ENCODE peak calls at places on chromosomes 16 and 17, in four cellular contexts. B is PC-3, T is HCT116, K is HepG2. L is an unnamed sample. For H3K27me3, the result is how much of the 10 kb centered on the place peaks cover.

GRCh38 chr16:12763517-12763916 is 40.2 kb downstream of the CPPED1 start:
- DNase-seq in B (no peak), K (peak), T (no peak), L (peak)

GRCh38 chr17:59684967-59685366 is 22.3 kb downstream of the PTRH2 start:
- DNase-seq in B (no peak), T (no peak), K (no peak), L (no peak)

GRCh38 chr17:9239821-9240658 is 218.7 kb downstream of the NTN1 start:
- DNase-seq in K (no peak), T (peak), B (peak), L (peak)

GRCh38 chr16:84043486-84044107 is 1.0 kb upstream of the SLC38A8 start:
- DNase-seq in K (peak), T (no peak), B (no peak), L (no peak)

GRCh38 chr16:4515611-4516233 is 22.9 kb downstream of the CDIP1 start:
- DNase-seq in B (no peak), K (no peak), T (no peak), L (no peak)

GRCh38 chr16:83552930-83553329 is 254.8 kb upstream of the HSBP1 start:
- DNase-seq in K (no peak), T (no peak), B (no peak), L (no peak)

GRCh38 chr16:57277586-57277985 is 6.9 kb downstream of the PLLP start:
- DNase-seq in T (peak), K (no peak), B (peak), L (peak)

GRCh38 chr16:30927789-30928378 is 4.5 kb downstream of the FBXL19 start:
- DNase-seq in K (peak), B (peak), T (peak), L (peak)

GRCh38 chr17:55709984-55710383 is 12.7 kb downstream of the TMEM100 start:
- DNase-seq in K (no peak), B (no peak), T (no peak), L (no peak)

GRCh38 chr17:1961187-1961586 is 63.9 kb downstream of the RTN4RL1 start:
- DNase-seq in B (no peak), T (no peak), K (no peak), L (no peak)

GRCh38 chr16:66741131-66741900 is 10.1 kb downstream of the DYNC1LI2 start:
- DNase-seq in T (peak), K (peak), B (peak), L (peak)

GRCh38 chr17:19551148-19551547 is 17.5 kb downstream of the SLC47A1 start:
- DNase-seq in K (peak), T (no peak), B (peak), L (no peak)

GRCh38 chr16:8893976-8894690 is 12.0 kb downstream of the LITAFD start:
- DNase-seq in T (no peak), K (no peak), B (no peak), L (no peak)

GRCh38 chr17:48470388-48471034 is 40.5 kb upstream of the SKAP1 start:
- DNase-seq in K (no peak), T (peak), B (peak), L (peak)

GRCh38 chr16:4270595-4270994 is 2.2 kb downstream of the TFAP4 start:
- DNase-seq in K (no peak), B (no peak), T (no peak), L (no peak)

GRCh38 chr16:31382485-31383161 is 10.5 kb upstream of the ITGAD start:
- DNase-seq in B (peak), T (peak), K (peak), L (peak)

GRCh38 chr17:64920026-64920418 is 744 bp upstream of the LRRC37A3 start:
- DNase-seq in B (peak), T (no peak), K (peak), L (peak)

GRCh38 chr17:82367724-82368524 is 3.6 kb upstream of the UTS2R start:
- DNase-seq in T (peak), K (peak), B (peak), L (no peak)

GRCh38 chr16:15041260-15042011 is 14.4 kb downstream of the NTAN1 start:
- DNase-seq in B (no peak), T (no peak), K (no peak), L (peak)

GRCh38 chr17:65776890-65777289 is 215.4 kb upstream of the AXIN2 start:
- DNase-seq in B (no peak), K (no peak), T (no peak), L (no peak)

GRCh38 chr17:62631936-62632924 is 4.8 kb downstream of the MRC2 start:
- DNase-seq in T (no peak), B (no peak), K (no peak), L (no peak)

GRCh38 chr17:81837641-81838040 is 2.8 kb upstream of the PPP1R27 start:
- DNase-seq in T (no peak), K (peak), B (no peak), L (no peak)

GRCh38 chr16:85423186-85423550 is 190.0 kb upstream of the GSE1 start:
- DNase-seq in K (no peak), B (no peak), T (no peak), L (no peak)

GRCh38 chr17:2025622-2026309 is 632 bp upstream of the RTN4RL1 start:
- DNase-seq in B (peak), K (peak), T (no peak), L (peak)

GRCh38 chr17:4565209-4566141 is 5.1 kb upstream of the GGT6 start:
- DNase-seq in K (peak), B (peak), T (peak), L (peak)

GRCh38 chr16:56634715-56635440 is 2.4 kb downstream of the MT1M start:
- DNase-seq in T (no peak), B (no peak), K (no peak), L (no peak)

GRCh38 chr16:50381679-50382440 is 13.1 kb upstream of the BRD7 start:
- DNase-seq in B (no peak), T (no peak), K (peak), L (no peak)

GRCh38 chr17:14604920-14605599 is 304.2 kb downstream of the HS3ST3B1 start:
- DNase-seq in K (no peak), B (no peak), T (no peak), L (no peak)

GRCh38 chr16:81737885-81738536 is 41.1 kb upstream of the PLCG2 start:
- DNase-seq in B (peak), K (peak), T (peak), L (peak)

DNA sequence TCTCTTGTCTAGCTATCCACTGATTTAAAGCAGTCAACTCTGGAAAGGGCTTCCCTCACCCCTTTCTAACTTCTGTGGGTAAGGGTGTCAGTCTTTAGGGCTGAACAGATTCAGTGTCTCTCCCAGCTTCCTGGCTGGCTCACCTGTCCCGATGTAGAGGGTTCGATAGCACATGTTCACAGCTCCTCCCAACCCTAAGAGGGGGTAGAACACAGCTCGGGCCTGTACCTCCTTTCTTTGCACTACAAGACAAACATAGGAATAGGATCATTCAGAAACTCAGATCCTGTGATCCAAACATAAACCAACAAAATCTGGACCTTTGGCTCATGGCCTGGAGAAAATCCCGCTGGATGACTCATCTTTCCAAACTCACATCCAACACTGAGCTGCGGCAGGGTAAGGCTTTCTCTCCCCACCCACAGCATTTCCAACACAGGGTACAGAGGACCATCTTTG is 5.8 kb upstream of the DHRS13 start:
- DNase-seq in K (peak), T (no peak), B (peak), L (peak)
- H2AFZ ChIP-seq in K (no peak), T (no peak), B (no peak), L (no peak)

DNA sequence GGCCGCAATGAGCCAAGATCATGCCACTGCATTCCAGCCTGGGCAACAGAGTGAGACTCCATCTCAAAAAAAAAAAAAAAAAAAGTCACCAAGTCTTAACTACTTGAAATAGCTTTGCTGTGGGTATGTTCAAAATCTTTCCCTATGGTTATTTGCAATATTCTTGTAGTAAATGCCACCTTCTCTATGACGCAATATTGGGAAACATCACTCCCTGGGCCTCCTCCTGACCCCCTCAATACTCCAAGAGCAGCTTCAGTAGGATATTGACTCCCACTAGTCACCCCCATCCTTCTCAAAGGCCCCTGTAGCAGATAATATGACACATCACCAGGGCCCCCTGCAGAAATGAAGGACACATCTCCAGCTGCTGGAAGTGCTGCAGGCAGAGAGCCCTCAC is 137.8 kb downstream of the AIPL1 start:
- DNase-seq in K (no peak), B (no peak), T (no peak), L (no peak)
- H3K27me3 ChIP-seq in K (under half), B (under half), T (half or more), L (under half)

GRCh38 chr16:55510185-55510805 is 1.4 kb downstream of the LPCAT2 start:
- DNase-seq in K (no peak), B (no peak), T (no peak), L (no peak)
- H2AFZ ChIP-seq in K (no peak), B (no peak), T (no peak), L (no peak)

GRCh38 chr17:28381141-28381825 is 9.8 kb downstream of the SARM1 start:
- DNase-seq in K (no peak), T (no peak), B (no peak), L (no peak)

GRCh38 chr17:28384281-28385036 is 13.0 kb downstream of the SARM1 start:
- DNase-seq in T (no peak), B (peak), K (no peak), L (no peak)

GRCh38 chr17:28388106-28388505 is 16.6 kb downstream of the SARM1 start:
- DNase-seq in B (no peak), T (no peak), K (no peak), L (no peak)

GRCh38 chr17:28380572-28380907 is 9.0 kb downstream of the SARM1 start:
- DNase-seq in B (no peak), K (no peak), T (no peak), L (no peak)

DNA sequence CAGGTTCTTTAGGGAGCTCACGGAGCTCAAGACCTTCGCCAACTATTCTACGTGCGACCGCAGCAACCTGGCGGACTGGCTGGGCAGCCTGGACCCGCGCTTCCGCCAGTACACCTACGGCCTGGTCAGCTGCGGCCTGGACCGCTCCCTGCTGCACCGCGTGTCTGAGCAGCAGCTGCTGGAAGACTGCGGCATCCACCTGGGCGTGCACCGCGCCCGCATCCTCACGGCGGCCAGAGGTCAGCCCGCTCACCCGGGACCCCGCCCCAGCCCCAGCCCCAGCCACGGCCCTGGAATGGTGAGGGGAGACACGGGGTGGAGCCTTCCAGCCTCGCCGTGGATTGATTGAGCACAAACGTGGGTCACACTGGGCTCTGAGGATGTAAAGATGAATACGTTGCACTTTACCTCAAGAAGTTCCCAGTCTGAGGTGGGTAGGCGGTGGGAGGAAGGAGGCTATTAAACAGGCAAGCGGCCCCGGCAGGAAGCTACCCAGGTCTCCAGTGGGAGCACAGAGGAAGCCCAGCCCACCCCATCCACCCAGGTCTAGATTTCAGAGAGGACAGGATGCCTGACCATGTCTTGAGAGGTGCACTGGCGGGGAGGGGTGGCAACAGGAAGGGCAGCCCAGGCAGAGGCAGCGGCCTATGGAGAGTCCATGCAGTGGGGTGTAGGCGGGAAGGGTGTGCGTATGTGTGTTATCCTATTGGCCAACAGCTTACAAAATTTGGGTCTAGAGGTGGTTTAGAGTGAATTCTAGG is 13.7 kb downstream of the SARM1 start:
- DNase-seq in B (peak), T (no peak), K (no peak), L (no peak)
- H3K27me3 ChIP-seq in B (under half), T (under half), K (under half), L (under half)

GRCh38 chr17:38740016-38740415 is 8.1 kb downstream of the PCGF2 start:
- DNase-seq in T (no peak), K (no peak), B (no peak), L (no peak)
- H2AFZ ChIP-seq in T (no peak), K (no peak), B (no peak), L (no peak)

DNA sequence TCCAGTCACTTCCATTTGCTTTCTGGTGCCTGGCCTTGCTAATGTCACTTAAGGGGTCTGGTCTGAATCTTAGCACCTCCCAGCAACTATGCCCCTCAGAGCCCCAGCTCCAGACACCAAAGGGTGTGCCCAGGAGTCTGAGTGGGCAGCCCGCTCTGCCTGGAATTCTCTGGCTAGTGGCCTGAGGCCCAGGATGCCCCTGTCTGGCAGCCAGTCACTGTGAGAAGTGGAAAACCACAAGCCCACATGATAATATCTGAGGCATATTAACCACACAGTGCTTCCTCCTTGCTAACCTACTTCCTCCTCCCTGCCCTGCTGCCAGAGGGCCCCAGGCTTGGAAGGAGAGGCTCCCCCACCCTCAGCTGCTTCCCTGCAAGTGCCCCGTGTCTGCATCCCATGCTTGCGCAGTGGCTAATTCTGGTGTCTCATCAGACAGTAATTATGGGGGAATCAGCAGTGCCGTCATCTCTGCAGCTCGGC is 14.0 kb downstream of the SRCIN1 start:
- DNase-seq in B (peak), T (no peak), K (no peak), L (peak)
- H3K27me3 ChIP-seq in B (under half), T (under half), K (under half), L (under half)